ENCODE peak calls at places on chromosomes 1 and 21, in five cellular contexts. D is tibial nerve, O is C1 segment of cervical spinal cord, B is Peyer's patch, L is anterior cingulate cortex. M is an unnamed sample.

GRCh38 chr1:89692601-89693503 is 59.9 kb downstream of the LRRC8C start:
- DNase-seq in D (no peak), L (no peak), B (peak), O (no peak), M (no peak)

GRCh38 chr1:209311770-209312169 is 271.7 kb upstream of the CAMK1G start:
- DNase-seq in B (no peak), L (no peak), O (no peak), D (no peak), M (no peak)

GRCh38 chr1:40594187-40594531 is 62.7 kb downstream of the ZNF684 start:
- DNase-seq in D (no peak), B (no peak), L (no peak), O (no peak), M (no peak)

GRCh38 chr21:34930971-34931370 is 118.1 kb downstream of the RUNX1 start:
- DNase-seq in L (no peak), B (no peak), O (no peak), D (no peak), M (no peak)

GRCh38 chr1:231844986-231845502 is 218.5 kb downstream of the DISC1 start:
- DNase-seq in O (no peak), D (no peak), L (no peak), B (no peak), M (no peak)

GRCh38 chr1:19427087-19427781 is 58.1 kb downstream of the CAPZB start:
- DNase-seq in L (no peak), D (no peak), O (no peak), B (no peak), M (no peak)

GRCh38 chr1:201332021-201332420 is 45.5 kb downstream of the TNNT2 start:
- DNase-seq in B (no peak), D (no peak), L (no peak), O (no peak), M (no peak)

GRCh38 chr1:116667577-116668105 is at the start of gene IGSF3:
- DNase-seq in O (no peak), L (no peak), B (peak), D (peak), M (no peak)

GRCh38 chr1:214438530-214438929 is 112.9 kb downstream of the PTPN14 start:
- DNase-seq in B (no peak), L (no peak), O (no peak), D (no peak), M (no peak)

GRCh38 chr1:6108937-6109636 is 63.4 kb downstream of the KCNAB2 start:
- DNase-seq in B (no peak), L (no peak), O (no peak), D (no peak), M (peak)

GRCh38 chr1:206742702-206743383 is 27.7 kb upstream of the IL19 start:
- DNase-seq in L (no peak), D (no peak), O (no peak), B (no peak), M (no peak)

GRCh38 chr1:239125027-239125426 is 261.3 kb upstream of the CHRM3 start:
- DNase-seq in D (no peak), B (no peak), O (no peak), L (no peak), M (peak)

GRCh38 chr1:66412689-66413088 is 121.3 kb upstream of the SGIP1 start:
- DNase-seq in D (no peak), L (no peak), B (no peak), O (no peak), M (no peak)

GRCh38 chr1:92691937-92692336 is 93.0 kb downstream of the EVI5 start:
- DNase-seq in L (no peak), O (no peak), D (no peak), B (no peak), M (no peak)

GRCh38 chr1:15425521-15425920 is 12.7 kb upstream of the CTRC start:
- DNase-seq in L (no peak), O (no peak), D (no peak), B (no peak), M (no peak)

GRCh38 chr21:35540950-35541632 is 492.0 kb upstream of the RUNX1 start:
- DNase-seq in B (no peak), D (no peak), O (no peak), L (no peak), M (no peak)

GRCh38 chr1:56095924-56096655 is 483.3 kb downstream of the PLPP3 start:
- DNase-seq in D (peak), L (no peak), O (no peak), B (no peak), M (no peak)

GRCh38 chr1:36881071-36881405 is 153.3 kb downstream of the GRIK3 start:
- DNase-seq in D (peak), B (no peak), O (no peak), L (no peak), M (no peak)

GRCh38 chr1:119372493-119373086 is 4.0 kb downstream of the HAO2 start:
- DNase-seq in D (no peak), O (no peak), L (no peak), B (no peak), M (peak)

M was measured in COLO829.